ENCODE peak calls at places on chromosomes 6 and 20, in seven cellular contexts. R is neural progenitor cell, T is lung, O is uterus, K is left lung, C is OCI-LY7, Z is HCT116. I is an unnamed sample.

GRCh38 chr20:20816969-20817368 is 104.5 kb upstream of the RALGAPA2 start:
- DNase-seq in R (no peak), T (no peak), O (no peak), K (no peak), C (no peak), Z (no peak), I (no peak)

GRCh38 chr6:12099623-12100022 is 87.5 kb downstream of the HIVEP1 start:
- DNase-seq in R (no peak), T (no peak), O (no peak), K (no peak), C (no peak), Z (no peak), I (no peak)

GRCh38 chr20:11054266-11055025 is 380.6 kb upstream of the JAG1 start:
- DNase-seq in R (no peak), T (no peak), O (no peak), K (no peak), C (no peak), Z (no peak), I (no peak)

GRCh38 chr6:169502445-169502844 is 199.4 kb downstream of the WDR27 start:
- DNase-seq in R (no peak), T (no peak), O (no peak), K (no peak), C (no peak), Z (no peak), I (no peak)

GRCh38 chr6:52325695-52326471 is 36.1 kb upstream of the PAQR8 start:
- DNase-seq in R (peak; percentile 90), T (no peak), O (no peak), K (no peak), C (no peak), Z (no peak), I (no peak)

GRCh38 chr6:142886431-142887170 is 58.4 kb downstream of the HIVEP2 start:
- DNase-seq in R (no peak), T (no peak), O (no peak), K (no peak), C (peak; percentile 92), Z (no peak), I (no peak)

GRCh38 chr20:5065489-5066383 is 54.0 kb downstream of the PCNA start:
- DNase-seq in R (no peak), T (peak; percentile 54), O (peak; percentile 15), K (peak; percentile 85), C (no peak), Z (peak; percentile 88), I (peak; percentile 89)

GRCh38 chr20:17822039-17822438 is 122.3 kb downstream of the BANF2 start:
- DNase-seq in R (no peak), T (peak; percentile 61), O (peak; percentile 58), K (no peak), C (peak; percentile 30), Z (no peak), I (no peak)

GRCh38 chr6:154292855-154293519 is 63.6 kb downstream of the IPCEF1 start:
- DNase-seq in R (no peak), T (no peak), O (no peak), K (no peak), C (no peak), Z (no peak), I (no peak)

GRCh38 chr6:89132087-89132486 is 13.8 kb upstream of the PM20D2 start:
- DNase-seq in R (no peak), T (peak; percentile 2), O (no peak), K (no peak), C (no peak), Z (no peak), I (no peak)

GRCh38 chr20:61719691-61720347 is 345.9 kb downstream of the TAF4 start:
- DNase-seq in R (peak; percentile 26), T (no peak), O (no peak), K (no peak), C (no peak), Z (no peak), I (no peak)

GRCh38 chr6:72580281-72580940 is 41.5 kb upstream of the KCNQ5 start:
- DNase-seq in R (peak; percentile 36), T (no peak), O (no peak), K (no peak), C (peak; percentile 41), Z (peak; percentile 31), I (no peak)

GRCh38 chr20:24970743-24971142 is 21.7 kb downstream of the CST7 start:
- DNase-seq in R (no peak), T (no peak), O (no peak), K (no peak), C (no peak), Z (no peak), I (no peak)

GRCh38 chr20:29874476-29875202 is 1382.8 kb upstream of the DEFB115 start:
- DNase-seq in R (no peak), T (no peak), O (no peak), K (no peak), C (no peak), Z (no peak), I (no peak)

GRCh38 chr6:4999586-4999985 is 4.3 kb downstream of the RPP40 start:
- DNase-seq in R (no peak), T (no peak), O (no peak), K (no peak), C (no peak), Z (no peak), I (no peak)

GRCh38 chr6:97147421-97147820 is 135.6 kb downstream of the MMS22L start:
- DNase-seq in R (no peak), T (no peak), O (no peak), K (no peak), C (no peak), Z (no peak), I (no peak)

GRCh38 chr6:28068067-28068466 is 12.3 kb upstream of the ZNF165 start:
- DNase-seq in R (no peak), T (no peak), O (no peak), K (no peak), C (no peak), Z (no peak), I (no peak)

GRCh38 chr6:17086469-17086868 is 15.4 kb upstream of the STMND1 start:
- DNase-seq in R (peak; percentile 59), T (peak; percentile 53), O (peak; percentile 35), K (peak; percentile 34), C (peak; percentile 2), Z (peak; percentile 75), I (no peak)

GRCh38 chr20:50837532-50838321 is 42.9 kb downstream of the BCAS4 start:
- DNase-seq in R (no peak), T (no peak), O (peak; percentile 51), K (no peak), C (peak; percentile 86), Z (no peak), I (no peak)

GRCh38 chr20:4441871-4442270 is 279.8 kb upstream of the PRND start:
- DNase-seq in R (no peak), T (no peak), O (no peak), K (no peak), C (no peak), Z (no peak), I (no peak)

GRCh38 chr20:48933017-48933766 is 11.7 kb downstream of the ARFGEF2 start:
- DNase-seq in R (no peak), T (peak; percentile 55), O (no peak), K (peak; percentile 81), C (no peak), Z (no peak), I (no peak)

GRCh38 chr6:36595168-36595818 is 1.1 kb downstream of the SRSF3 start:
- DNase-seq in R (peak; percentile 43), T (no peak), O (no peak), K (peak; percentile 56), C (peak; percentile 36), Z (no peak), I (peak; percentile 69)

GRCh38 chr6:158631678-158632537 is 12.6 kb downstream of the DYNLT1 start:
- DNase-seq in R (no peak), T (no peak), O (peak; percentile 71), K (peak; percentile 66), C (no peak), Z (peak; percentile 69), I (peak; percentile 84)

GRCh38 chr20:57198359-57199072 is 67.9 kb downstream of the BMP7 start:
- DNase-seq in R (peak; percentile 65), T (no peak), O (no peak), K (no peak), C (no peak), Z (no peak), I (no peak)

GRCh38 chr6:135546206-135546605 is 48.7 kb upstream of the AHI1 start:
- DNase-seq in R (no peak), T (no peak), O (no peak), K (no peak), C (no peak), Z (no peak), I (no peak)
- H3K27ac ChIP-seq in R (no peak overlapping the region), T (no peak overlapping the region), O (no peak overlapping the region), K (no peak overlapping the region), C (no peak overlapping the region), Z (no peak overlapping the region), I (no peak overlapping the region)

GRCh38 chr6:10837009-10837691 is 1.2 kb downstream of the MAK start:
- DNase-seq in R (peak; percentile 86), T (peak; percentile 40), O (peak; percentile 20), K (peak; percentile 46), C (no peak), Z (no peak), I (no peak)
- TF ChIP-seq CTCF in R (no peak), T (no peak), O (no peak), K (no peak), C (no peak), Z (no peak), I (no peak)

DNA sequence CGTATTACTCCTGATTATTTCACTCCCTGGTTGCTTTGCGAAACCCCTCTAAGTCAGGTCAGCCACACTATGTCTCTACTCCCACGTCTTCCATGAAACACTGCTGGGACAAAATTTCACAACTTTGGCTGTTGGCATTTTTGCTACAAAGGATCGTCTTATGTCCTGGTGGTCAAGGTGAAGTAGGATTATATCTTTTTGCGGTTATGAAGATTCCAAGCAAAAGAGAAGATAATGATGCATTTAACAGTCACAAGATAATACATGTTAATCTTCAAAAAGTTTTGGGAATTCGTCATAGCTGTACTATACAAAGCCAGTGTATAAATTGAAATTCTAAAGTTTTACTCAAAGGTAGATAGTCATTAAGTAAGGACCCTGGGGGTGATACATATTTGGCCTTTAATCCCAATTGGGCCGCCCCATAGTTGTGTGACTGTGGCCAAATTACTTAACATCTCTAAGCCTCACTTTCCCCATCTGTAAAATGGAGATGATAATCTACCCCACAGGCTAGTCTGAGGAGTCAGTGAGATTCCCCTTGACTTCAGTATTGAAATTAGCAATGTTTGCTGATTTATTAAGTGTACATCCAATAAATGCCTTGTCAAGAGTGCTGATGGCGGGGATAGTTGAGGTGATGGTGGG is 212.1 kb downstream of the ARID1B start:
- DNase-seq in R (no peak), T (no peak), O (no peak), K (no peak), C (no peak), Z (no peak), I (no peak)
- H3K27ac ChIP-seq in R (no peak overlapping the region), T (no peak overlapping the region), O (no peak overlapping the region), K (no peak overlapping the region), C (peak overlapping the region; percentile 99), Z (no peak overlapping the region), I (no peak overlapping the region)

DNA sequence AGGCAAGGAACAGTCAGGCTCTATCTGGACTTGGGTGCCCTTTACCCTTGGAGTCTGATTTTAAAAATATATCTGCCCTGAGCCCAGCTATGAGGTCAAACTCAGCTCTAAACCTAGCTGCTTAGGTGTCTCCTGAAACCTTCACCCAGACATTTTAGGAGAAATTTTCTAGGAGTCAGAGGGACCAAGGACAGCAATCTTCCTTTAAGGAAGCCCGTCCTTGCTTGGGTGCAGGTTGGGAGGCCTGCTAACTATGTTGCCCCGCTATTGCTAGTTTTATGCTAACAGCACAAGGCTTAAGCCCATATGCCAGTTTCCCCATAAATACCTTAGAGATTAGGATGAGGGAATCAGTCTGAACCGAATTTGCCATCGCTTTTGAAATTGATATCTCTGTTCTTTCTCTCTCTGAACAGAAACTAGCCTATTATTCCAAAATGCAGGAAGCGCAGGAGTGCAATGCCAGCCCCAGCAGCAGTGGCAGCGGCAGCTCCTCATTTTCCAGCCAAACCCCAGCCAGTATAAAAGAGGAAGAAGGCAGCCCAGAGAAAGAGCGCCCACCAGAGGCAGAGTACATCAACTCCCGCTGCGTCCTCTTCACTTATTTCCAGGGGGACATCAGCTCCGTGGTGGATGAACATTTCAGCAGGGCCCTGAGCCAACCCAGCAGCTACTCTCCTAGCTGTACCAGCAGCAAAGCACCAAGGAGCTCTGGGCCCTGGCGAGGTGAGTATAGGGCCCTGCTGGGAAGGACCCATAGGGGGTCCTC is 2.6 kb downstream of the VGLL2 start:
- DNase-seq in R (peak; percentile 75), T (no peak), O (no peak), K (no peak), C (no peak), Z (no peak), I (no peak)
- TF ChIP-seq CTCF in R (peak; percentile 68), T (no peak), O (no peak), K (no peak), C (peak; percentile 43), Z (peak; percentile 36), I (no peak)